ENCODE peak calls at places on chromosomes 5 and 9, in ten cellular contexts. E, H, F, Y, D, X, M, C, J and L are unnamed samples.

GRCh38 chr9:122051401-122052346 is 41.4 kb downstream of the TTLL11 start:
- DNase-seq in E (no peak), H (no peak), F (peak; percentile 65), Y (no peak), D (peak; percentile 28), X (no peak), M (peak; percentile 75), C (no peak), J (no peak), L (no peak)

GRCh38 chr5:43676083-43676840 is 73.3 kb downstream of the NNT start:
- DNase-seq in E (no peak), H (no peak), F (no peak), Y (no peak), D (no peak), X (no peak), M (peak; percentile 24), C (no peak), J (peak; percentile 41), L (no peak)

GRCh38 chr9:7094052-7094451 is 336.3 kb downstream of the KDM4C start:
- DNase-seq in E (no peak), H (no peak), F (no peak), Y (no peak), D (peak; percentile 28), X (peak; percentile 71), M (no peak), C (no peak), J (no peak), L (no peak)

GRCh38 chr5:111562566-111562965 is 50.2 kb upstream of the STARD4 start:
- DNase-seq in E (no peak), H (no peak), F (no peak), Y (no peak), D (no peak), X (no peak), M (no peak), C (no peak), J (no peak), L (no peak)

GRCh38 chr9:124659099-124659659 is 111.9 kb downstream of the NR6A1 start:
- DNase-seq in E (peak; percentile 91), H (peak; percentile 66), F (peak; percentile 90), Y (peak; percentile 67), D (peak; percentile 98), X (peak; percentile 67), M (peak; percentile 97), C (peak; percentile 81), J (peak; percentile 93), L (peak; percentile 89)

GRCh38 chr5:52007230-52007858 is 624.1 kb downstream of the ISL1 start:
- DNase-seq in E (no peak), H (no peak), F (peak; percentile 6), Y (peak; percentile 59), D (peak; percentile 49), X (peak; percentile 66), M (peak; percentile 22), C (no peak), J (peak; percentile 53), L (peak; percentile 37)

GRCh38 chr5:174533127-174533453 is 191.3 kb upstream of the MSX2 start:
- DNase-seq in E (no peak), H (no peak), F (no peak), Y (no peak), D (peak; percentile 3), X (no peak), M (no peak), C (no peak), J (peak; percentile 64), L (no peak)

GRCh38 chr5:129906177-129906887 is 2.1 kb downstream of the CHSY3 start:
- DNase-seq in E (peak; percentile 78), H (no peak), F (no peak), Y (no peak), D (peak; percentile 58), X (peak; percentile 42), M (peak; percentile 52), C (no peak), J (peak; percentile 37), L (no peak)

GRCh38 chr9:106874657-106875056 is 11.7 kb downstream of the ZNF462 start:
- DNase-seq in E (no peak), H (no peak), F (no peak), Y (no peak), D (peak; percentile 40), X (no peak), M (no peak), C (no peak), J (no peak), L (no peak)

GRCh38 chr9:83020864-83021263 is 42.1 kb downstream of the RASEF start:
- DNase-seq in E (no peak), H (no peak), F (no peak), Y (no peak), D (no peak), X (no peak), M (no peak), C (no peak), J (no peak), L (no peak)

GRCh38 chr5:115559524-115559923 is 14.9 kb upstream of the FEM1C start:
- DNase-seq in E (no peak), H (no peak), F (no peak), Y (no peak), D (peak; percentile 89), X (no peak), M (peak; percentile 72), C (no peak), J (peak; percentile 68), L (no peak)

GRCh38 chr9:97906236-97906831 is 16.0 kb downstream of the TRMO start:
- DNase-seq in E (peak; percentile 83), H (peak; percentile 73), F (no peak), Y (no peak), D (no peak), X (no peak), M (peak; percentile 3), C (peak; percentile 11), J (no peak), L (no peak)

GRCh38 chr9:121684381-121685145 is 33.1 kb downstream of the DAB2IP start:
- DNase-seq in E (peak; percentile 83), H (no peak), F (no peak), Y (peak; percentile 16), D (peak; percentile 43), X (peak; percentile 90), M (no peak), C (peak; percentile 27), J (no peak), L (no peak)